ENCODE peak calls at places on chromosomes 2 and 18, in eight cellular contexts. C is neural progenitor cell, A is tibial nerve, J is brain microvascular endothelial cell, G is nephron progenitor cell, E is lower leg skin, B is vagina, H is adrenal gland. D is an unnamed sample.

GRCh38 chr2:40668435-40668834 is 216.5 kb upstream of the SLC8A1 start:
- DNase-seq in C (no peak), A (peak; percentile 14), J (peak; percentile 25), G (peak; percentile 4), E (no peak), B (no peak), H (peak; percentile 43), D (no peak)

GRCh38 chr2:62760555-62760954 is 55.0 kb downstream of the EHBP1 start:
- DNase-seq in C (no peak), A (no peak), J (peak; percentile 79), G (no peak), E (no peak), B (no peak), H (peak; percentile 20), D (no peak)

GRCh38 chr2:90209806-90210205 is 1518.3 kb downstream of the RPIA start:
- DNase-seq in C (no peak), A (no peak), J (no peak), G (no peak), E (no peak), B (no peak), H (no peak), D (no peak)

GRCh38 chr2:42979416-42979869 is 187.1 kb upstream of the HAAO start:
- DNase-seq in C (no peak), A (no peak), J (no peak), G (no peak), E (peak; percentile 74), B (no peak), H (no peak), D (no peak)

GRCh38 chr2:46547223-46548102 is 68.1 kb downstream of the TMEM247 start:
- DNase-seq in C (no peak), A (no peak), J (no peak), G (no peak), E (no peak), B (peak; percentile 81), H (peak; percentile 77), D (peak; percentile 74)

GRCh38 chr2:163319006-163319405 is 416.8 kb downstream of the FIGN start:
- DNase-seq in C (no peak), A (no peak), J (peak; percentile 50), G (no peak), E (no peak), B (no peak), H (no peak), D (no peak)

GRCh38 chr2:109204412-109204811 is 75.4 kb downstream of the SH3RF3 start:
- DNase-seq in C (no peak), A (no peak), J (no peak), G (no peak), E (no peak), B (no peak), H (no peak), D (no peak)

GRCh38 chr18:35072616-35073015 is 31.4 kb downstream of the MAPRE2 start:
- DNase-seq in C (no peak), A (no peak), J (no peak), G (no peak), E (no peak), B (no peak), H (no peak), D (no peak)

GRCh38 chr2:196466581-196466980 is 172.9 kb upstream of the CCDC150 start:
- DNase-seq in C (no peak), A (no peak), J (no peak), G (no peak), E (no peak), B (no peak), H (no peak), D (no peak)

GRCh38 chr2:196464311-196464710 is 175.2 kb upstream of the CCDC150 start:
- DNase-seq in C (no peak), A (no peak), J (no peak), G (no peak), E (no peak), B (no peak), H (no peak), D (no peak)

GRCh38 chr2:196463706-196464105 is 175.8 kb upstream of the CCDC150 start:
- DNase-seq in C (no peak), A (no peak), J (no peak), G (no peak), E (no peak), B (no peak), H (no peak), D (no peak)

GRCh38 chr2:196473617-196474016 is 165.9 kb upstream of the CCDC150 start:
- DNase-seq in C (no peak), A (no peak), J (no peak), G (no peak), E (no peak), B (no peak), H (no peak), D (no peak)

DNA sequence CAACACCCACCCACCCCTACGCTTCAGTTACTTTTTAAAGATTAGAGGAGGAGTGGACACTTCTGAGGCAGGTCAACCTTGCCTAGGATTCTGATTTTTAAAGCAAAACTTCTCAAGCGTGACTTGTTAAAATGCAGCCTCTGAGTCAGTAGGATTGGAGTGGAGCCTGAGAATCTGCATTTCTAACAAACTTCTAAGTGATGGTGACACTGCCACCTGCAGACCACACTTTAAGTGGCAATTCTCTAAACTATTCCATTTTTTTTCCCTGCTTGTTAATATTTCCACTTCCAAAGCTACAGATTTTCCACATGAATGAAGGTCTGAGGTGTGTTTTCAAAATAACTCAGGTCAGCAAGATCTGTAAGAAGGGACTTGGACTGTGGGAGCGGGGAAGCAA is 171.1 kb upstream of the CCDC150 start:
- DNase-seq in C (no peak), A (no peak), J (no peak), G (no peak), E (no peak), B (no peak), H (no peak), D (no peak)
- TF ChIP-seq CTCF in C (peak; percentile 27), A (no peak), J (peak; percentile 24), G (no peak), E (no peak), B (no peak), H (no peak), D (peak; percentile 34)

GRCh38 chr2:235302263-235302662 is 191.6 kb upstream of the AGAP1 start:
- DNase-seq in C (no peak), A (no peak), J (no peak), G (no peak), E (no peak), B (peak; percentile 91), H (no peak), D (no peak)

GRCh38 chr2:235301202-235302076 is 192.4 kb upstream of the AGAP1 start:
- DNase-seq in C (no peak), A (no peak), J (no peak), G (no peak), E (no peak), B (peak; percentile 64), H (no peak), D (no peak)

GRCh38 chr2:235305678-235306077 is 188.2 kb upstream of the AGAP1 start:
- DNase-seq in C (no peak), A (no peak), J (no peak), G (no peak), E (no peak), B (peak; percentile 74), H (no peak), D (no peak)

GRCh38 chr2:235300368-235301201 is 193.3 kb upstream of the AGAP1 start:
- DNase-seq in C (no peak), A (no peak), J (peak; percentile 53), G (no peak), E (no peak), B (no peak), H (no peak), D (no peak)

DNA sequence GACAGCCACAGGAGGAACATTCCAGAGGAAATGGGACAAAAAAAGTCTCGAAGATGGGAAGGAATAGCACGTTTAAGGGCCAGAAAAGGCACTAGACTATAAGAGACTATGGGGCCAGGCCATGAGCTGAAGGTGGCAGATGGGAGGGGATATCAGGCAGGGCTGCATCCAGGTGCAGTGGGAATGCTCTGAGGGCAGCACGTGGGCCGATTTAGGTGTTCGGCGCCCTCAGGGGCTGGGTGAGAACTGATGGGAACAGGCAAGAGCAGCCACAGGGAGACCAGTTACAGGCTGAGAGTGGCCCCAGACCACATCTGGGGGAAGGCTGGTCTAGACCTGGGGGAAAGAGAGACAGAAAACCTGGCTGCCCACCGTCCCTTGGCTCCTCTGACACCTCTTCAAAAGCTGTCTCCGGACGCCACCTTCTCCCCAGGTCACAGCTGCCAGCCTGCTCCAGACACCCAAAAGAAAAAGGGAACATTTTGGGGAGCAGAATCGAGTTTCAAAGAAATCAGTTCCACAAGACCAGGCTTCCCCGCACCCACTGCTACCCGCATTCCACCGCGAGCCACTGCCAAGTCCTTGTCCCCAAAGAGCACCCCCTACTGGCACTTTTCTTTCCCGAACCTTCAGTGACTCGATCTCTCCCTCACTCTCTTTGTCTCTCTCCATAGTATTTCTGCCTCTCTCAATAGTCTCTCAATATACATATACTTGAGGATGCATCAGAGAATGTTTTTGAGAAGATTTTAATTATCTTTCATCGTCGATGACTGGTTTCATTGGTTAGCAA is 190.1 kb upstream of the AGAP1 start:
- DNase-seq in C (peak; percentile 20), A (no peak), J (no peak), G (no peak), E (no peak), B (peak; percentile 85), H (no peak), D (no peak)
- TF ChIP-seq CTCF in C (peak; percentile 36), A (no peak), J (peak; percentile 30), G (no peak), E (no peak), B (no peak), H (no peak), D (peak; percentile 33)

GRCh38 chr18:683531-683930 is 26.1 kb downstream of the TYMS start:
- DNase-seq in C (no peak), A (no peak), J (no peak), G (no peak), E (no peak), B (no peak), H (peak; percentile 6), D (no peak)

GRCh38 chr18:688322-688721 is 24.1 kb downstream of the ENOSF1 start:
- DNase-seq in C (no peak), A (no peak), J (no peak), G (no peak), E (no peak), B (no peak), H (peak; percentile 10), D (no peak)

GRCh38 chr18:682833-683232 is 25.4 kb downstream of the TYMS start:
- DNase-seq in C (no peak), A (no peak), J (no peak), G (no peak), E (no peak), B (no peak), H (no peak), D (no peak)

GRCh38 chr18:685438-685837 is 27.0 kb downstream of the ENOSF1 start:
- DNase-seq in C (peak; percentile 38), A (no peak), J (no peak), G (no peak), E (no peak), B (no peak), H (no peak), D (no peak)

GRCh38 chr18:686339-687111 is 25.9 kb downstream of the ENOSF1 start:
- DNase-seq in C (peak; percentile 89), A (no peak), J (no peak), G (no peak), E (no peak), B (no peak), H (peak; percentile 8), D (peak; percentile 14)
- TF ChIP-seq CTCF in C (peak; percentile 24), A (no peak), J (peak; percentile 21), G (no peak), E (no peak), B (no peak), H (no peak), D (no peak)

DNA sequence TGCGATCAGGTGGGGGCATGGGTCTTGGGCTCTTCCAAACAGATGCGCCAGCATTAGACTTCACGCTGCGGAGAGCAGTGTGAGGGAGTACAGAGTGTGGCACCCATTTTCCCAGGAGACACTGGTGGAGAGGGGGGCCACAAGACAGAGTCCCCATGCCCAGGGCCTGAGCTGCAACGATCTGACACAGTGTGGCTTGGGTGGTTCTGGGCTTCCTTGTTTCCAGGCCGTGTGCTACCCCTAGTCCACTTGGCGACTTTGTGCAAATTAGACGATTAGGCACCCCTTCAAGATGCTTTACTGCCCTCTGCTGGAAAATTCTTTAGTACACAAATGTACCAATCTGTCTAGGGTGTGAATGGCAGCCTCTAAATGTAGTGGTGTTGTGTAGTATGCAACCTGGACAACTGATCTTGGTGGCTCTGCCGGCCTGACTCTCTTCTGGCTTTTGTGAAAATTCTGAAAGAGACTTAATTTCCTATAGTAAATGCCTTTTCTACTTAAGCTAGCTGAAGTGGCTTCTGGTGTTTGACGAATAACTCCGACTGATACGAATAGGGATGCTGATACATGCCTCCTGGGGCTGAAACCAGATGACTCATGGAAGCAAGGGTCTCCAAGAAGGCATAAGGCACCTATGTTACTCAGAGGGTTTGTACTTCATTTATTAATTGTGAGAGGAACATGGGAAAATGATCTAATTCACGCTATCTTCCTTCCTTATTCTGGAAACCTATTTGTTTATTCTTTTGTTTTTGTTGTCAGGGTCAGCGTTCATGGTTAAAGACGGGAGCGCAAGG is 92.3 kb upstream of the SMAD2 start:
- DNase-seq in C (peak; percentile 91), A (no peak), J (peak; percentile 32), G (no peak), E (peak; percentile 74), B (no peak), H (peak; percentile 54), D (peak; percentile 69)
- TF ChIP-seq CTCF in C (peak; percentile 75), A (peak; percentile 31), J (peak; percentile 64), G (peak; percentile 43), E (no peak), B (no peak), H (peak; percentile 63), D (peak; percentile 70)